ENCODE peak calls at places on chromosomes 3 and 15, in six cellular contexts. M is AG20443, L is SW480, R is SIG-M5, G is iPS DF 19.7, D is NT2/D1. I is an unnamed sample.
A peak's percentile ranks its signal among the peaks of the same experiment; 100 is the strongest.

GRCh38 chr15:101723161-101723873 is 956 bp downstream of the TARS3 start:
- DNase-seq in R (no peak), M (peak; percentile 32), G (no peak), L (peak; percentile 75), D (no peak), I (no peak)

GRCh38 chr3:32593903-32594525 is 23.4 kb upstream of the DYNC1LI1 start:
- DNase-seq in G (no peak), M (peak; percentile 48), R (no peak), L (no peak), D (no peak), I (no peak)

GRCh38 chr3:56916697-56917336 is 115.1 kb upstream of the ARHGEF3 start:
- DNase-seq in L (no peak), R (no peak), D (no peak), M (no peak), G (no peak), I (no peak)

GRCh38 chr15:60326343-60326742 is 71.4 kb downstream of the ANXA2 start:
- DNase-seq in L (no peak), G (no peak), M (no peak), D (no peak), R (no peak), I (no peak)

GRCh38 chr3:153221748-153222162 is 59.7 kb downstream of the RAP2B start:
- DNase-seq in D (no peak), R (peak; percentile 93), M (peak; percentile 92), L (no peak), G (no peak), I (no peak)

GRCh38 chr3:16504242-16504641 is 9.3 kb downstream of the RFTN1 start:
- DNase-seq in G (no peak), M (no peak), D (no peak), R (peak; percentile 39), L (no peak), I (no peak)

GRCh38 chr15:32704343-32705076 is 13.3 kb upstream of the GREM1 start:
- DNase-seq in G (no peak), L (no peak), D (no peak), R (no peak), M (peak; percentile 45), I (no peak)

GRCh38 chr15:48695088-48695834 is 49.8 kb upstream of the FBN1 start:
- DNase-seq in D (no peak), M (peak; percentile 75), L (no peak), R (no peak), G (no peak), I (no peak)

GRCh38 chr15:68227806-68228142 is 1.8 kb downstream of the CLN6 start:
- DNase-seq in R (no peak), G (no peak), M (no peak), L (no peak), D (no peak), I (no peak)

GRCh38 chr3:140008693-140008980 is 73.7 kb downstream of the CLSTN2 start:
- DNase-seq in R (no peak), D (no peak), G (no peak), L (no peak), M (no peak), I (no peak)

GRCh38 chr15:63156708-63157065 is 590 bp downstream of the RPS27L start:
- DNase-seq in D (no peak), L (peak; percentile 53), R (no peak), G (no peak), M (peak; percentile 49), I (peak; percentile 39)

GRCh38 chr3:46293991-46294833 is 52.0 kb downstream of the CCR3 start:
- DNase-seq in D (no peak), R (no peak), L (no peak), G (no peak), M (no peak), I (no peak)

GRCh38 chr15:52788099-52788986 is 1.8 kb downstream of the ONECUT1 start:
- DNase-seq in G (no peak), R (no peak), L (no peak), M (no peak), D (no peak), I (peak; percentile 54)

GRCh38 chr15:45645026-45645980 is 10.5 kb downstream of the SQOR start:
- DNase-seq in D (no peak), L (no peak), R (no peak), M (peak; percentile 70), G (no peak), I (no peak)

GRCh38 chr15:90586948-90587347 is 57.2 kb downstream of the CRTC3 start:
- DNase-seq in L (no peak), R (no peak), D (no peak), M (no peak), G (no peak), I (no peak)

GRCh38 chr3:184546252-184546651 is 15.3 kb upstream of the EPHB3 start:
- DNase-seq in G (no peak), M (no peak), R (peak; percentile 45), L (no peak), D (no peak), I (no peak)

GRCh38 chr3:159609620-159610019 is 379.0 kb upstream of the IL12A start:
- DNase-seq in M (no peak), G (no peak), R (no peak), L (no peak), D (no peak), I (no peak)

GRCh38 chr15:77666296-77666660 is 33.6 kb upstream of the LINGO1 start:
- DNase-seq in M (no peak), L (no peak), D (no peak), R (no peak), G (no peak), I (no peak)